ENCODE peak calls at places on chromosomes 13 and 19, in five cellular contexts. B is lung, C is uterus, O is Peyer's patch, T is pancreas. M is an unnamed sample. For H3K36me3, the result is how much of the 10 kb centered on the place peaks cover.

GRCh38 chr13:36919833-36920611 is at the start of gene SMAD9:
- DNase-seq in O (peak), T (peak), C (peak), B (peak), M (no peak)

GRCh38 chr13:97975280-97975850 is 21.9 kb downstream of the IPO5 start:
- DNase-seq in B (no peak), O (no peak), T (no peak), C (no peak), M (no peak)

GRCh38 chr19:58556633-58557252 is 1.7 kb downstream of the UBE2M start:
- DNase-seq in O (no peak), T (no peak), B (no peak), C (no peak), M (no peak)

GRCh38 chr13:61247149-61247936 is 168.3 kb downstream of the PCDH20 start:
- DNase-seq in B (no peak), T (no peak), C (no peak), O (peak), M (no peak)

GRCh38 chr19:2294377-2295335 is 12.7 kb upstream of the PEAK3 start:
- DNase-seq in O (no peak), C (peak), B (no peak), T (no peak), M (no peak)

GRCh38 chr13:31767175-31767900 is 28.0 kb downstream of the RXFP2 start:
- DNase-seq in B (no peak), T (no peak), O (no peak), C (no peak), M (peak)

GRCh38 chr19:347946-348861 is 3.6 kb upstream of the MIER2 start:
- DNase-seq in O (no peak), T (no peak), B (no peak), C (no peak), M (peak)

GRCh38 chr19:28019371-28019770 is 1193.6 kb downstream of the UQCRFS1 start:
- DNase-seq in B (no peak), C (no peak), O (no peak), T (no peak), M (no peak)

GRCh38 chr19:6947745-6948144 is 60.4 kb downstream of the ADGRE1 start:
- DNase-seq in C (no peak), B (no peak), O (no peak), T (no peak), M (no peak)

GRCh38 chr13:83221813-83222241 is 660.4 kb downstream of the SLITRK1 start:
- DNase-seq in B (no peak), T (no peak), C (no peak), O (no peak), M (no peak)

GRCh38 chr19:41689993-41690800 is 2.1 kb upstream of the CEACAM7 start:
- DNase-seq in B (no peak), T (no peak), O (peak), C (no peak), M (no peak)
- TF ChIP-seq CTCF in B (no peak), T (no peak), O (no peak), C (no peak), M (no peak)

DNA sequence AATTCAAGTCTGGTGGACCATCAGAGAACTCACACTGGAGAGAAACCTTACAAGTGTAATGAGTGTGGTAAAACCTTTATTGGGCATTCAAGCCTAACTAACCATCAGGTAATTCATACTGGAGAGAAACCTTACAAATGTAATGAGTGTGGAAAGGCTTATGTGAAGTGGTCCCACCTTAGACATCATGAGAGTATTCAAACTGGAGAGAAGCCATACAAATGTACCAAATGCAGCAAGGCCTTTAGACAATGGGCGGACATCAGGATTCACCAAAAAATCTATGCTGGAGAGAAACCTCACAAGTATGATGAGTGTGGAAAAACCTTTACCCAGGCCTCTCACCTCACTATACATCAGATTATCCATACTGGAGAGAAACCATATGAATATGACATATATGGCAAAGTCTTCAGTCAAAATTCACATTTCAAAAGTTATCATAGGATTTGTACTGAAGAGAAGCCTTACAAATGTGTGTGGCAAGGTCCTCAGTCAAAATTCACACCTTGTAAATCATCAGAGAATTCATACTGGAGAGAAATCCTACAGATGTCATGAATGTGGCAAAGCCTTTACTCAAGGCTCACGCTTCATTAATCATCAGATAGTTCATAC is 19.7 kb upstream of the ZNF665 start:
- DNase-seq in O (no peak), T (no peak), B (no peak), C (no peak), M (no peak)
- H3K4me3 ChIP-seq in O (no peak), T (no peak), B (no peak), C (no peak), M (no peak)

DNA sequence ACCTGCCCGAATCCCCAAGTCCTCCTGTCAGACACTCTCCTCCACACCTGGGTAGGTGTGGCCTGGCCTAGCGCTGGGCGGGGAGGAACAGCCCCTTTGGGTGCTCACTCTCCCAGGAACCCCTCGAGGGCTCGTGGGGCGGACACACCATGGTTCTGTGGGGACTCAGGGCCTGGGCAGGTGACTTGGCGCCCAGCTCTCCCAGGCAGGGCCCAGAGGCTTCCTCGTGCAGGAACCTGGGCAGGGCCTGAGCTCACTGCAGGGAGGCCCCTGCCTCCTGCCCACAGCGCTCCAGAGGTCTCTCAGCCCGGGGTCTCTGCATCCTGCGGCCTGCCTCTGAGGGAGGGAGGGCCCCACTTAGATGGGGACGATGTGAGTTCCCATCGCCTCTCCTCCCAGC is 11.9 kb downstream of the LSM4 start:
- DNase-seq in T (no peak), B (no peak), C (no peak), O (no peak), M (no peak)
- H3K36me3 ChIP-seq in T (under half), B (under half), C (under half), O (under half), M (under half)

GRCh38 chr19:49817964-49818690 is at the start of gene MED25:
- DNase-seq in B (peak), T (peak), O (peak), C (peak), M (peak)
- TF ChIP-seq CTCF in B (no peak), T (no peak), O (no peak), C (peak), M (no peak)

GRCh38 chr13:106138620-106139019 is 396.8 kb downstream of the EFNB2 start:
- DNase-seq in C (no peak), O (no peak), B (no peak), T (no peak), M (no peak)
- H3K4me3 ChIP-seq in C (no peak), O (no peak), B (no peak), T (no peak), M (no peak)

GRCh38 chr19:45141203-45141900 is 19.4 kb downstream of the NKPD1 start:
- DNase-seq in B (no peak), O (no peak), T (no peak), C (no peak), M (no peak)

GRCh38 chr19:45140533-45140932 is 20.2 kb downstream of the NKPD1 start:
- DNase-seq in O (no peak), C (no peak), B (no peak), T (no peak), M (no peak)

GRCh38 chr19:45139286-45140143 is 21.3 kb downstream of the NKPD1 start:
- DNase-seq in B (no peak), C (no peak), O (no peak), T (no peak), M (no peak)

GRCh38 chr19:45138303-45138751 is 22.5 kb downstream of the NKPD1 start:
- DNase-seq in O (no peak), B (no peak), C (no peak), T (no peak), M (no peak)

DNA sequence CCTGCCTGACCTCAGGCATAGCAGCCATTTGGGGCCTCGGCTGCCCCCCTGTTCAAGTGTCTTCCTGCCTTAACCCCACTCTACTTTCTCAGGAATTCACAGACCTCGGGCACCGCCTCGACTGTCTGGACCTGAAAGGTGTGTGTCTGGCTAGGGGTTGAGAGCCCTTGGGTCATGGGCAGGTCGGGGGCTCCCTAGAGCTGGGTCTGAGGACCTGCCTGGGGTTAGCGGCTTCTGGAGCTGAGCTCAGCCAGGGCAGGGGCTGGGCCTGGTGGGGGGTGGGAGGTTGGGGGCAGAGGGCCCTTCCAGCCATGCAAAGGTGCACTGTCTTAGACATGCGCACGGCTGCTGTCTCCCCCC is 20.7 kb downstream of the NKPD1 start:
- DNase-seq in O (no peak), B (no peak), T (no peak), C (no peak), M (no peak)
- H3K36me3 ChIP-seq in O (under half), B (under half), T (under half), C (under half), M (under half)